ENCODE peak calls at places on chromosomes 2 and 18, in four cellular contexts. One of them, this sample, is unnamed. For H3K4me1 and H3K27me3, the result is how much of the 10 kb centered on the place peaks cover.

GRCh38 chr18:28127228-28127627 is 49.7 kb downstream of the CDH2 start:
- DNase-seq in mesendoderm: no peak
- DNase-seq in BE2C: no peak
- DNase-seq in IMR-90: no peak
- DNase-seq in this sample: no peak

GRCh38 chr2:29878898-29879297 is 42.5 kb downstream of the ALK start:
- DNase-seq in mesendoderm: no peak
- DNase-seq in BE2C: no peak
- DNase-seq in IMR-90: no peak
- DNase-seq in this sample: no peak

GRCh38 chr2:169286858-169287257 is 75.5 kb downstream of the LRP2 start:
- DNase-seq in mesendoderm: no peak
- DNase-seq in BE2C: no peak
- DNase-seq in IMR-90: no peak
- DNase-seq in this sample: no peak

GRCh38 chr2:105806994-105807393 is 62.3 kb downstream of the NCK2 start:
- DNase-seq in mesendoderm: no peak
- DNase-seq in BE2C: no peak
- DNase-seq in IMR-90: no peak
- DNase-seq in this sample: no peak

GRCh38 chr2:10297950-10298349 is 4.8 kb upstream of the HPCAL1 start:
- DNase-seq in mesendoderm: peak
- DNase-seq in BE2C: peak
- DNase-seq in IMR-90: peak
- DNase-seq in this sample: peak

GRCh38 chr2:181977661-181978350 is 7.8 kb upstream of the PPP1R1C start:
- DNase-seq in mesendoderm: peak
- DNase-seq in BE2C: no peak
- DNase-seq in IMR-90: peak
- DNase-seq in this sample: no peak

GRCh38 chr18:11994708-11995444 is 13.6 kb downstream of the IMPA2 start:
- DNase-seq in mesendoderm: peak
- DNase-seq in BE2C: no peak
- DNase-seq in IMR-90: peak
- DNase-seq in this sample: no peak

GRCh38 chr2:14082640-14083039 is 549.9 kb upstream of the LRATD1 start:
- DNase-seq in mesendoderm: peak
- DNase-seq in BE2C: no peak
- DNase-seq in IMR-90: no peak
- DNase-seq in this sample: no peak

GRCh38 chr2:164495491-164496223 is 125.6 kb downstream of the GRB14 start:
- DNase-seq in mesendoderm: peak
- DNase-seq in BE2C: no peak
- DNase-seq in IMR-90: peak
- DNase-seq in this sample: peak

GRCh38 chr18:53551868-53552426 is 672.5 kb downstream of the MBD2 start:
- DNase-seq in mesendoderm: no peak
- DNase-seq in BE2C: peak
- DNase-seq in IMR-90: no peak
- DNase-seq in this sample: no peak

GRCh38 chr18:41905786-41906527 is 49.1 kb upstream of the PIK3C3 start:
- DNase-seq in mesendoderm: peak
- DNase-seq in BE2C: no peak
- DNase-seq in IMR-90: no peak
- DNase-seq in this sample: peak

DNA sequence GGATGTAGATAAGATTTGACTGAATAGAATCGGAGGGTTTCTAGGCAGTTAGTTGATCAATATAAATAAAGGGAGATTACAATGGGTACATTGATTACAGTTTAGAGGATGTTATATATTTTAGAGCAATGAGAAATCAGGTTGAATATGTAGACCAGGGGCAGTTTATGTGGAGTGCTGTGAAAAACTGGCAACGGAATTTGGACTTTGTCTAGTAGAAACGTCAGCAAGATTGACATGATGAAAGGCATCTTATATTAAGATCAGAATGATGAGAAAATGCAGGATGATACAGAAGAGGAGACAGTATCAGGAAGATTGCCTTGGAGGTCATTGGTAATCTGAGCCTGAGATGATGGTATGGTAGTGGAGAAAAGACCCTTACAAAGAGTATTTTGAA is 39.9 kb downstream of the RAB10 start:
- DNase-seq in mesendoderm: no peak
- DNase-seq in BE2C: no peak
- DNase-seq in IMR-90: no peak
- DNase-seq in this sample: no peak
- H3K4me1 ChIP-seq in mesendoderm: under half
- H3K4me1 ChIP-seq in BE2C: under half
- H3K4me1 ChIP-seq in IMR-90: under half
- H3K4me1 ChIP-seq in this sample: under half

GRCh38 chr2:240200230-240201051 is 60.0 kb upstream of the OTOS start:
- DNase-seq in mesendoderm: no peak
- DNase-seq in BE2C: no peak
- DNase-seq in IMR-90: peak
- DNase-seq in this sample: no peak
- H3K27me3 ChIP-seq in mesendoderm: under half
- H3K27me3 ChIP-seq in BE2C: half or more
- H3K27me3 ChIP-seq in IMR-90: under half
- H3K27me3 ChIP-seq in this sample: half or more

GRCh38 chr2:3762771-3763447 is 59.5 kb downstream of the DCDC2C start:
- DNase-seq in mesendoderm: no peak
- DNase-seq in BE2C: no peak
- DNase-seq in IMR-90: no peak
- DNase-seq in this sample: no peak
- H3K4me1 ChIP-seq in mesendoderm: under half
- H3K4me1 ChIP-seq in BE2C: under half
- H3K4me1 ChIP-seq in IMR-90: under half
- H3K4me1 ChIP-seq in this sample: under half

GRCh38 chr18:44681039-44681595 is 429 bp downstream of the SETBP1 start:
- DNase-seq in mesendoderm: no peak
- DNase-seq in BE2C: no peak
- DNase-seq in IMR-90: no peak
- DNase-seq in this sample: no peak
- H3K27me3 ChIP-seq in mesendoderm: under half
- H3K27me3 ChIP-seq in BE2C: under half
- H3K27me3 ChIP-seq in IMR-90: under half
- H3K27me3 ChIP-seq in this sample: under half

GRCh38 chr2:43458002-43458628 is 137.7 kb downstream of the THADA start:
- DNase-seq in mesendoderm: no peak
- DNase-seq in BE2C: no peak
- DNase-seq in IMR-90: peak
- DNase-seq in this sample: peak

GRCh38 chr2:43455296-43455695 is 140.5 kb downstream of the THADA start:
- DNase-seq in mesendoderm: no peak
- DNase-seq in BE2C: no peak
- DNase-seq in IMR-90: no peak
- DNase-seq in this sample: no peak

GRCh38 chr2:43453771-43454170 is 142.1 kb downstream of the THADA start:
- DNase-seq in mesendoderm: no peak
- DNase-seq in BE2C: no peak
- DNase-seq in IMR-90: no peak
- DNase-seq in this sample: no peak

GRCh38 chr2:43454791-43455190 is 141.0 kb downstream of the THADA start:
- DNase-seq in mesendoderm: no peak
- DNase-seq in BE2C: no peak
- DNase-seq in IMR-90: no peak
- DNase-seq in this sample: no peak

DNA sequence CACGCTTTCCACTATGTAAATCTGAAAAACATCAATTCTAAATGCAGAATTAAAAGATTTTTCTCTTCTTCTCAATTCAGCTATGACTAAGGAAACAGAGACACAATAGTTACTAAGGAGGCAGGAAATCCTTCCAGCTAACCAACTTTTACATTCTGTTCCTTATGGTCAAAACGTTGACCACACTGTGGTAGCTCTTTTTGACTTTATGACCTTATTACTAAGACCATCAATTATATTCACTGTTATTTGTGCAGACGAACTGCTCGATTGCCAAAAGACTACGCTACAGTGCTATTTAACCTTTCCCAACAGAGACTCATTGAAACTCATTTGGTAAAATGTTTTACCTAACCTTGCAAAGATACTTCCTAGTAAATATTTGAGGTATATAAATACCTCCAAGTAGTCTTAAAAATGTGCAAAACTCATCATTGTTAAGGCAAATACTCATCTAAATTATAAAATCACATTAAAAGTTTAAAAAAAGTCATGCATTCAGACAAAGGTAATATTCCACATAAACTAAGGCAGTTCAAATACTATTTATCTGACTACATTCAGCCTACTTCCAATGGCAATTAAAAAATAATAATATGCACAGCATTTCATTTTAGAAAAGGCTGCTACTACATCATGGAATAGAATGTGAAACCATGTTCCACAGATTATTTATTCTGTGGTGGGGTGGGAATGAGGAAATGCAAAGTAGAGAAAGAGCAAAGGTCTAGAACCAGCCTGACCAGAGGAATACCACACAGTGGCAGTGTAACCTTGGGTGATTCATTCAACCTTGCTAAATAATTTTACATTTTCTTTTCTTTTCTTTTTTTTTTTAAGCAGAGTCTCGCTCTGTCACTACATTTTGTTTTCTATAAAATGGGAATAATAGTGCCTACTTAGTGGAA is 139.8 kb downstream of the THADA start:
- DNase-seq in mesendoderm: peak
- DNase-seq in BE2C: no peak
- DNase-seq in IMR-90: peak
- DNase-seq in this sample: peak
- H3K4me1 ChIP-seq in mesendoderm: under half
- H3K4me1 ChIP-seq in BE2C: under half
- H3K4me1 ChIP-seq in IMR-90: under half
- H3K4me1 ChIP-seq in this sample: half or more